ENCODE peak calls at places on chromosome 16, in seven cellular contexts. L is tibial nerve, J is OCI-LY7, Y is stomach, S is adrenal gland, T is foreskin keratinocyte, D is K562. K is an unnamed sample. For H3K4me1, the result is how much of the 10 kb centered on the place peaks cover.

GRCh38 chr16:86823125-86823524 is 244.8 kb downstream of the FOXL1 start:
- DNase-seq in L (no peak), J (no peak), Y (no peak), S (no peak), T (no peak), D (no peak), K (no peak)

GRCh38 chr16:65534121-65534528 is 412.3 kb upstream of the CDH11 start:
- DNase-seq in L (no peak), J (no peak), Y (no peak), S (no peak), T (peak), D (no peak), K (no peak)

GRCh38 chr16:8678068-8678927 is 3.9 kb downstream of the ABAT start:
- DNase-seq in L (no peak), J (no peak), Y (no peak), S (no peak), T (peak), D (no peak), K (no peak)

GRCh38 chr16:57899771-57900661 is 70.9 kb downstream of the CNGB1 start:
- DNase-seq in L (peak), J (peak), Y (peak), S (peak), T (no peak), D (peak), K (no peak)

GRCh38 chr16:24538756-24539294 is 541 bp upstream of the RBBP6 start:
- DNase-seq in L (no peak), J (no peak), Y (peak), S (peak), T (no peak), D (peak), K (no peak)

GRCh38 chr16:80356365-80356764 is 184.4 kb upstream of the DYNLRB2 start:
- DNase-seq in L (no peak), J (no peak), Y (no peak), S (no peak), T (no peak), D (no peak), K (no peak)

GRCh38 chr16:86816930-86817625 is 238.7 kb downstream of the FOXL1 start:
- DNase-seq in L (no peak), J (no peak), Y (no peak), S (no peak), T (no peak), D (no peak), K (no peak)

GRCh38 chr16:47493358-47494337 is 32.5 kb downstream of the PHKB start:
- DNase-seq in L (no peak), J (peak), Y (no peak), S (no peak), T (no peak), D (no peak), K (no peak)

GRCh38 chr16:4935231-4935855 is 1.6 kb downstream of the PPL start:
- DNase-seq in L (peak), J (no peak), Y (peak), S (peak), T (no peak), D (no peak), K (peak)

GRCh38 chr16:11794447-11794846 is 2.6 kb downstream of the ZC3H7A start:
- DNase-seq in L (no peak), J (no peak), Y (no peak), S (no peak), T (no peak), D (no peak), K (no peak)
- H3K4me1 ChIP-seq in L (under half), J (half or more), Y (half or more), S (under half), T (under half), D (under half), K (under half)

DNA sequence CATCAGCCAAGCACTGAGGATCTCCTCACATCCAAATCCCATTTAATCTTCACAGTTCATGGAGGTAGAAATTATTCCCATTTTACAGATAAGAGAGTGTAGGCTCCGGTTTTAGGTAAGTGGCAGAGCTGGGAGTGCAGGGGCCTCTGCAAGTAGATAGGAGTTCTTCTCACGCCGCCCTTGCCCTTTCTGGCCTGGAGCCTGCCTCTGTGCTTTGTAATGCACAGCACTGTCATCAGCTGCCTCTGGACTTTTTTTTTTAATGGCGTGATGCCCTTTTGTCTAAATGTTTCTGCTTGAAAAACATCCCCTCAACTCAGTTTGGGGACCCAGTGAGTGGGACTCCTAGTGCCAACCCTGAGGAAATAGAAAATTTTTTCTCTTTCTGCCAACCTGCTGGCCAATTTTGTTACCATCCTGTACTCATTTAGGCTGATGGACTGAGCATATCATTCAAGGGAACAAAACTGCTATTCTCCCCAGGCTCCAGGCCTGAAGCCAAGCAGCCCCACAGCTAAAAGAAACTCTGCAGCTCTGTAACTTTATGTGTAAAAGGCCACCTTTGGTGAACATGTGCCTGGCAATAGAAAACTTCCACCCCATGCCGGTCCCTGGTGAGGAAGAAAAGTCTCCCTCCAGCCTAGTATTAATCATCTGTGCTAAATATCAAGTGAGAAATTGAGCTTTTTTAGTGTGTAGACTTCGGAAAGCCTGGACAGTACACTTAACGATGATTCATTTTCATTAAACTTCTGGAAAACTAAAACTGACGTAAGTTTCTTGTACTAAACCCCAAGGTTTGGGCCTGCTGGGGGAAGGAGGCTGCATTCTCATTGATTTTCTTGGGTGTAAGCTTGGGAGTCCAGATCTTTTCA is 22.5 kb downstream of the SLC6A2 start:
- DNase-seq in L (no peak), J (no peak), Y (no peak), S (no peak), T (no peak), D (no peak), K (no peak)
- TF ChIP-seq CTCF in L (no peak), J (no peak), Y (no peak), S (no peak), T (no peak), D (no peak), K (no peak)

GRCh38 chr16:12391974-12392373 is 411.7 kb downstream of the CPPED1 start:
- DNase-seq in L (no peak), J (no peak), Y (no peak), S (no peak), T (no peak), D (no peak), K (no peak)
- H3K27ac ChIP-seq in L (peak), J (no peak), Y (no peak), S (no peak), T (no peak), D (no peak), K (no peak)

DNA sequence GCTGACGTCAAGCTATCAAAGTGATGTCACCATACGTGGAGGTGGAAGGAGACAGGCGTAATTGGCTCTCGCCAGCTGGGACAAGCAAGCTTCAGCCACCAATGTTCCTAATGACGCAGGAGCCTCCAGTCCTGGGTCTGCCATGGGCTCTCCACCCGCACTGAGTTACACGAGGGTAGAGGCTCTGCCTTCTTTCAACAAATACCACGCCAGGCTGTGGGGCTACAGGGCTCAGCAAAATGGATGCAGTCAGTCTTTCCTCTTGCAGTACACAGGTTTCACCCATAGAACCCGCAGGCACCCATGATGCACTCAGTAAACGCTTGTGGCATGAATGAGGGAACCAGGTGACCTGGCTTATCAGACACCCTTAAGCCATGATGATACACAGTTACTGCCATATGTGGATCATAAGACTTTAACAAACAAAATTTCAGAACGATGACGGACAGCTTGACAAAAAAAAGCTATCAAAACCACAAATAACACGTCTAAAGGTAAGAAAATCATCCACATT is 50.4 kb downstream of the COTL1 start:
- DNase-seq in L (no peak), J (no peak), Y (no peak), S (no peak), T (no peak), D (no peak), K (no peak)
- H3K4me1 ChIP-seq in L (under half), J (under half), Y (half or more), S (under half), T (under half), D (under half), K (under half)

GRCh38 chr16:72530434-72530833 is 358.5 kb upstream of the PMFBP1 start:
- DNase-seq in L (no peak), J (no peak), Y (no peak), S (no peak), T (peak), D (no peak), K (no peak)
- TF ChIP-seq CTCF in L (no peak), J (no peak), Y (no peak), S (no peak), T (peak), D (no peak), K (no peak)

GRCh38 chr16:79067600-79067999 is 532.9 kb downstream of the MAF start:
- DNase-seq in L (no peak), J (no peak), Y (no peak), S (no peak), T (peak), D (no peak), K (no peak)

GRCh38 chr16:79066621-79067020 is 533.9 kb downstream of the MAF start:
- DNase-seq in L (no peak), J (no peak), Y (peak), S (no peak), T (no peak), D (no peak), K (no peak)

GRCh38 chr16:79069118-79069517 is 531.4 kb downstream of the MAF start:
- DNase-seq in L (no peak), J (no peak), Y (no peak), S (no peak), T (no peak), D (no peak), K (no peak)

GRCh38 chr16:79071424-79071823 is 529.1 kb downstream of the MAF start:
- DNase-seq in L (peak), J (no peak), Y (no peak), S (no peak), T (peak), D (no peak), K (no peak)

GRCh38 chr16:79069634-79070033 is 530.9 kb downstream of the MAF start:
- DNase-seq in L (no peak), J (no peak), Y (no peak), S (no peak), T (no peak), D (no peak), K (no peak)
- H3K27ac ChIP-seq in L (peak), J (no peak), Y (peak), S (peak), T (no peak), D (no peak), K (no peak)

GRCh38 chr16:68347605-68348004 is 36.8 kb downstream of the PRMT7 start:
- DNase-seq in L (no peak), J (no peak), Y (no peak), S (peak), T (no peak), D (no peak), K (no peak)

GRCh38 chr16:68346892-68347480 is 36.2 kb downstream of the PRMT7 start:
- DNase-seq in L (no peak), J (no peak), Y (no peak), S (no peak), T (peak), D (no peak), K (no peak)

GRCh38 chr16:68345958-68346635 is 35.3 kb downstream of the PRMT7 start:
- DNase-seq in L (no peak), J (no peak), Y (no peak), S (no peak), T (no peak), D (no peak), K (no peak)

GRCh38 chr16:68344252-68344651 is 33.4 kb downstream of the PRMT7 start:
- DNase-seq in L (no peak), J (no peak), Y (no peak), S (peak), T (no peak), D (peak), K (no peak)

DNA sequence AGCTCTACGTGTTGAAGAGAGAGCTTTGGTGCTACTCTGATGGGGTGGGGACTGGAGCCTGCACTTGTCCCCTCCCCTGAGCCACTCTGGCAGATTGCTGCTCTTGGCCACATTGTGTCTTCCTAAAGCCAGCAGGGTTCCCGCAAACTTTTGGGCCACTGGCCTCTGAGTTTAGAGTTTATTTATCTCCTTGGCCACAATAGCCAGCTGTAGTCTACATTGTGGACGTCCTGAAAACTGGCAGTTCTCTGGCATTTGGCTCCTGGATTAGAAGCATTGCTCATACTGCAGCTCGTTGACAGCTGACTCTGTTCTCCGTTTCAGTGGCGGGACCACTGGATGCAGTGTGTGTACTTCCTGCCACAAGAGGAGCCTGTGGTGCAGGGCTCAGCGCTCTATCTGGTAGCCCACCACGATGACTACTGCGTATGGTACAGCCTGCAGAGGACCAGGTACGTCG is 34.6 kb downstream of the PRMT7 start:
- DNase-seq in L (no peak), J (no peak), Y (no peak), S (no peak), T (no peak), D (no peak), K (no peak)
- H3K4me1 ChIP-seq in L (under half), J (under half), Y (under half), S (under half), T (under half), D (under half), K (under half)

GRCh38 chr16:83930730-83931500 is 22.1 kb upstream of the OSGIN1 start:
- DNase-seq in L (no peak), J (no peak), Y (no peak), S (no peak), T (no peak), D (no peak), K (no peak)
- TF ChIP-seq CTCF in L (no peak), J (no peak), Y (no peak), S (no peak), T (no peak), D (no peak), K (no peak)

K was measured in ascending aorta.